ENCODE peak calls at places on chromosomes 3 and 15, in four cellular contexts. R, V, F and A are unnamed samples.

GRCh38 chr3:38616111-38616510 is 33.4 kb downstream of the SCN5A start:
- DNase-seq in R (no peak), V (no peak), F (no peak), A (no peak)

GRCh38 chr15:88918738-88919137 is 5.6 kb upstream of the MFGE8 start:
- DNase-seq in R (peak; percentile 77), V (no peak), F (no peak), A (no peak)

GRCh38 chr3:111762535-111762934 is 96.5 kb upstream of the PHLDB2 start:
- DNase-seq in R (no peak), V (no peak), F (no peak), A (no peak)

GRCh38 chr15:73120269-73120668 is 68.0 kb downstream of the NEO1 start:
- DNase-seq in R (no peak), V (no peak), F (no peak), A (no peak)

GRCh38 chr3:105982207-105982606 is 113.4 kb upstream of the CBLB start:
- DNase-seq in R (no peak), V (no peak), F (no peak), A (no peak)

GRCh38 chr3:9715764-9716437 is 12.3 kb downstream of the CPNE9 start:
- DNase-seq in R (peak; percentile 78), V (peak; percentile 75), F (peak; percentile 92), A (no peak)

GRCh38 chr3:48678056-48678455 is 7.7 kb downstream of the NCKIPSD start:
- DNase-seq in R (no peak), V (no peak), F (no peak), A (no peak)

GRCh38 chr3:108486910-108487309 is 23.5 kb downstream of the MYH15 start:
- DNase-seq in R (peak; percentile 30), V (no peak), F (no peak), A (no peak)

GRCh38 chr3:195119461-195120198 is 151.3 kb downstream of the XXYLT1 start:
- DNase-seq in R (peak; percentile 6), V (peak; percentile 74), F (no peak), A (peak; percentile 56)

GRCh38 chr3:80770106-80771079 is 991.1 kb downstream of the GBE1 start:
- DNase-seq in R (no peak), V (no peak), F (peak; percentile 6), A (no peak)

GRCh38 chr3:14633819-14634424 is 17.6 kb upstream of the CCDC174 start:
- DNase-seq in R (peak; percentile 83), V (peak; percentile 53), F (peak; percentile 74), A (peak; percentile 64)

GRCh38 chr3:171377859-171378258 is 82.3 kb downstream of the TNIK start:
- DNase-seq in R (no peak), V (no peak), F (no peak), A (no peak)

GRCh38 chr15:49466119-49466518 is 43.1 kb downstream of the FGF7 start:
- DNase-seq in R (no peak), V (no peak), F (no peak), A (no peak)

GRCh38 chr3:187807086-187807862 is 62.0 kb upstream of the BCL6 start:
- DNase-seq in R (no peak), V (no peak), F (no peak), A (no peak)

GRCh38 chr15:52678468-52679231 is 538 bp downstream of the ATOSA start:
- DNase-seq in R (peak; percentile 64), V (peak; percentile 57), F (peak; percentile 50), A (peak; percentile 81)

GRCh38 chr3:17065881-17066280 is 181.1 kb downstream of the PLCL2 start:
- DNase-seq in R (no peak), V (no peak), F (peak; percentile 40), A (no peak)

DNA sequence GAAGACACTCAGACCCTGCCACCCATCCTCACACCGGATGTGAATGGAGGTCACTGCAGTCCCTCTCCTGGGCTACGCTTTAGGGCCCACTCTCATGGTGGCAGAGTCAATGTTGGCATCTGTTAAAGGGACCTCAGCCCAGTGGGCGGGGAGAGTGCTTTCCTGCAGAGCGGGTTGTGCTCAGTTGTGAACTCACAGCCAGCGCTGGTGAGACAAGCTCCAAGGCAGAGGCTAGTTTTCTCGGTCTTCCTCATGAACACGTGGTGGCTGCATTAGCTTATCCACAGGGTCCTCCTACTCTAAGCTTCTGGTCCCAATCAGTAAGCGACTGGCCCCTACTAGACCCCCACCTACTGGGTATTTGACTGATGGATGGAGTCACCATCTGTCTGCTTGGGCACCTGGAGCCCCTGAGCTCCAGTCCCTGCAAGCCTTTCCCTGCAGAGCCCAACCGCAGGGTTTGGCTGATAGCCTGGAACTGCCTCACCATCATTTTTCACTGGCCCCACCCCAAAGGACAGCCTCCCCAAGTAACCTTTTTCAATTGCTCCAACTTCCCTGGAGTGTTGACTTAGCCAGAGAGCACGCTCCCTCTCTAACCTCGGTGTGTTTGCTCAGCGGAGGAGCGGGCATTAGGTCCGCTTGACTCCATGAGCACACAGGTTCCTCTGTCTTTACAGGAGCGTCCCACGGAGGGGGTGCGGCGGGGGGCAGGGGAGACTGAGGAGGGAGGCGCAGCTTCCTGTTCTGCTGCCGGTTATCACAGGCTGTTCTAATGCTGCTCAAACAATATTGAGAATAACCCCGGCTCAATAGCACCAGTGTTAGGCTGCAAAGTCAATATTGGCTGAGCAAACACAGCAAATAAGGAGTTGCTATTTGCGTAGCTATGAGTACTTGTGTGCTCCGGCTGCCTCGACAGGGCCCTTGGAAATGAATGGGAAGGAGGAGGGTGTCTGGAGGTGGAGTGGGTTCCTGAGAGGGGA is 141.7 kb downstream of the RPLP1 start:
- DNase-seq in R (peak; percentile 98), V (peak; percentile 98), F (no peak), A (no peak)
- TF ChIP-seq HMGXB4 in R (no peak), V (no peak), F (no peak), A (no peak)

DNA sequence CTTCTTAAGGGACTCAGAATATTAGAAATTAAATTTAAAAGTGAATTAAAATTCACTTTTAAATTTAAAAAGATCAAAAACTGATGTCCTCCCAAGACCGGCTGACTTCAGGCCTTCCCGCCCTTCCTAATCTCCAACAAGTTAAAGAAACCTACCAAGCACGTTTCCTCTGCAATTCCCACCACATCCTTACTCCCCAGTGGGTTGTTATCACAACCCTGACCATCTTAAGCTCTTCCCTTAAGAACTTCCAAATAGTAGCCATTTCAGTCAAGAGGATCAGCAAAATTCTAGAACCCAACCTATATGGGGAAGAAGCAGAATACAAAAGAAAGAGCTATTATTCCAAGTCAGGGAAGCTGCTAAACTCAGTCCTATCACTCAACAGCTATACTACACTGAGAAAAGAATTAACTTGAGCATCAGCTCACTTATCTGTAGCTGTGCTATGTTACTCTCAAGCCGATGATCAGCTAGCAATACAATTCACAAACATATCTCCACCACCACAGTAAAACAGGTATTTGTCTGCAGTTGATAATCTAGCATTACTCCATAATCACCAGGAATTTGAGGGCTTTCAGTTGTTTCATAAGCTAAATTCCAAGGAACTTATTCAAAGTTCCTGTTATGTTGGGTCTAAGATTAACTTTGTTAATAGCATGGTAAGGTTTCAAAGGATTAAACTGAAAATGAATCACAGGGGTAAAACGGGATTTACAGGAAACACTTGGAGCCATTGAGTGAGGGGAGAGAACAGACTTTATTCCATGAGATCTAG is 14.3 kb downstream of the ABCC5 start:
- DNase-seq in R (no peak), V (no peak), F (no peak), A (no peak)
- TF ChIP-seq HMGXB4 in R (no peak), V (no peak), F (no peak), A (no peak)

GRCh38 chr3:23575697-23576096 is 230.1 kb upstream of the UBE2E1 start:
- DNase-seq in R (peak; percentile 62), V (no peak), F (no peak), A (no peak)

GRCh38 chr3:23583980-23584736 is 221.6 kb upstream of the UBE2E1 start:
- DNase-seq in R (no peak), V (no peak), F (no peak), A (no peak)

GRCh38 chr3:23576379-23576959 is 229.3 kb upstream of the UBE2E1 start:
- DNase-seq in R (peak; percentile 51), V (no peak), F (no peak), A (no peak)

GRCh38 chr3:23580337-23580736 is 225.4 kb upstream of the UBE2E1 start:
- DNase-seq in R (peak; percentile 83), V (no peak), F (no peak), A (no peak)
- TF ChIP-seq HMGXB4 in R (no peak), V (no peak), F (no peak), A (no peak)

DNA sequence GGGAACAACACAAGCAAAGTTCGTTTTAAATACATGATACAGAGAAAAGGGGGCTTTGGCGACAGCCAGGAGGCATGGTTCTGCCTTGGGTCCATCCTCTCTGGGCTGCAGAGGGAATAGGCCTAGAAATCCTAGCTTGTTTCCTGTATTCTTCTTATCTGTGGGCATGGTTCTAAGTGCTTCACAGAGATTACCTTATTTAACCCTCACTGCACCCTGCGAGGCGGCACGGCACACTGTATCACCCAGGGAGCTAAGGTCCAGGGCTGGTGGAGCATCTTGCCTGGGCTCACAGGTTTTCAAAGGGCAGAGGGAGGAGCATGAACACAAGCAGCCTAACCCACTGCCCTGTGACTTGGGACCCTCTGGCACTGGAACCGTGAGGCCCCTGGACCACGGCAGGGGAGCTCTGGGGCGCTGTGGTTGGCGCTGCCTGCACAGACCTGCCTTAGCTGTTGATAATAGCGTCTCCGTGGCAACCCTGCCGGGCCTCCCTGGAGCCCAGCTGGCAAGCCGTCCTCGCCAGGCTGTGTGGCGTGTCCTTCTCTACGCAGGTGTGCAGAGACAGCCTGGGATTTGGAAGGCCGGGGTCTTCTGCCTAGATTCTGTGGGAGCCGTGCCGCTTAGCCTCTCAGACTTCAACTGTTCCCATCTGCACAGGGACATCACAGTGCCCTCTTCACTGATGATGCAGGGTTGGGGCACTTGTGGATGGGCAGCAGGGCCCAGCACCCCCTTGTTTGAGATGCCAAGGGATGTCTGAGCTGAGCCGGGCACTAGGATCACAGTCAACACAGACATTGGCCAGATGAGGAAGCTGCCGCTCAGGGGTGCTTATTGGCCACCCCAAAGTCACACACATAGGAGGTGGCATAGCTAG is 154.6 kb upstream of the TLE3 start:
- DNase-seq in R (no peak), V (no peak), F (no peak), A (no peak)
- TF ChIP-seq HMGXB4 in R (no peak), V (no peak), F (no peak), A (no peak)

GRCh38 chr15:45112592-45113379 is 1.2 kb downstream of the DUOX2 start:
- DNase-seq in R (no peak), V (no peak), F (no peak), A (peak; percentile 45)

GRCh38 chr15:45114076-45114750 is at the start of the genes DUOX2 and DUOXA2:
- DNase-seq in R (no peak), V (no peak), F (no peak), A (peak; percentile 23)

GRCh38 chr15:45114751-45115085 is 592 bp downstream of the DUOXA2 start:
- DNase-seq in R (no peak), V (no peak), F (no peak), A (no peak)

GRCh38 chr15:45112143-45112591 is 1.8 kb downstream of the DUOX2 start:
- DNase-seq in R (no peak), V (no peak), F (no peak), A (no peak)

GRCh38 chr15:45113380-45113990 is 487 bp downstream of the DUOX2 start:
- DNase-seq in R (no peak), V (no peak), F (no peak), A (no peak)
- TF ChIP-seq HMGXB4 in R (no peak), V (no peak), F (no peak), A (no peak)

GRCh38 chr15:67834593-67835348 is 5.1 kb downstream of the RNU6-1 start:
- DNase-seq in R (no peak), V (no peak), F (no peak), A (peak; percentile 56)
- TF ChIP-seq HMGXB4 in R (no peak), V (no peak), F (no peak), A (peak; percentile 58)

DNA sequence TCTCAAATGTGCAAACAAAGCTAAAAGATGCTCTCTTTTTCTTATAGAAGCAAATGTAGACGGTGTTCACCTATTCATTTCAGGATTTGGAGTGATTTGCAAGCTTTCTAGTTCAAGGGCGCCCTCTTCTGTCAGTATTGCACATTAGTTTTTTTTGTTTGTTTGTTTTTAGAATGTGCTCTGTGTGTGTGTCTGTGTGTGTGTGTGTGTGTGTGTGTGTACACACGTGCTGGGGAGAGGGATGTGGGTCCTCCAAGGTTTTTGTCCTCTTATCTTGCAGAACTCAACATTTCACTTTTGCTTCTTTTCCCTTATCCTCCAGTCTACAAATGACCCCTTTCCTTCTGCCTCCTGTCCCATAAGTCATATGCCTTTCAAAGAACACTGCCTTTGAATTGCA is 23.5 kb downstream of the DNAH1 start:
- DNase-seq in R (peak; percentile 81), V (peak; percentile 85), F (peak; percentile 42), A (peak; percentile 35)
- TF ChIP-seq HMGXB4 in R (no peak), V (peak; percentile 32), F (no peak), A (no peak)